ENCODE peak calls at places on chromosome 1, in six cellular contexts. P is HCT116, A is GM23248, K is OCI-LY7, Q is PC-3, U is SK-N-SH. C is an unnamed sample. For H3K9me2, the result is how much of the 10 kb centered on the place peaks cover.

GRCh38 chr1:82565546-82565945 is 764.8 kb downstream of the ADGRL2 start:
- DNase-seq in P (peak), A (peak), K (no peak), Q (peak), U (no peak), C (no peak)

GRCh38 chr1:213095467-213095866 is 44.4 kb downstream of the RPS6KC1 start:
- DNase-seq in P (no peak), A (no peak), K (no peak), Q (no peak), U (no peak), C (no peak)

GRCh38 chr1:211493865-211494653 is 2.1 kb upstream of the RD3 start:
- DNase-seq in P (no peak), A (no peak), K (no peak), Q (no peak), U (no peak), C (no peak)

GRCh38 chr1:21280011-21280471 is 10.2 kb downstream of the ECE1 start:
- DNase-seq in P (no peak), A (peak), K (no peak), Q (no peak), U (no peak), C (no peak)

GRCh38 chr1:1763657-1764621 is 14.3 kb downstream of the NADK start:
- DNase-seq in P (no peak), A (peak), K (no peak), Q (peak), U (no peak), C (no peak)

GRCh38 chr1:47755368-47755990 is 241.7 kb downstream of the TRABD2B start:
- DNase-seq in P (peak), A (peak), K (peak), Q (peak), U (peak), C (peak)

GRCh38 chr1:24898152-24898908 is 31.7 kb downstream of the RUNX3 start:
- DNase-seq in P (peak), A (peak), K (peak), Q (peak), U (peak), C (peak)

GRCh38 chr1:85278853-85279314 is 2.5 kb upstream of the BCL10 start:
- DNase-seq in P (peak), A (peak), K (no peak), Q (peak), U (no peak), C (no peak)

GRCh38 chr1:101905298-101905794 is 91.4 kb downstream of the OLFM3 start:
- DNase-seq in P (no peak), A (no peak), K (no peak), Q (no peak), U (no peak), C (no peak)

GRCh38 chr1:234408757-234409156 is 35.5 kb downstream of the COA6 start:
- DNase-seq in P (no peak), A (no peak), K (no peak), Q (no peak), U (no peak), C (no peak)

DNA sequence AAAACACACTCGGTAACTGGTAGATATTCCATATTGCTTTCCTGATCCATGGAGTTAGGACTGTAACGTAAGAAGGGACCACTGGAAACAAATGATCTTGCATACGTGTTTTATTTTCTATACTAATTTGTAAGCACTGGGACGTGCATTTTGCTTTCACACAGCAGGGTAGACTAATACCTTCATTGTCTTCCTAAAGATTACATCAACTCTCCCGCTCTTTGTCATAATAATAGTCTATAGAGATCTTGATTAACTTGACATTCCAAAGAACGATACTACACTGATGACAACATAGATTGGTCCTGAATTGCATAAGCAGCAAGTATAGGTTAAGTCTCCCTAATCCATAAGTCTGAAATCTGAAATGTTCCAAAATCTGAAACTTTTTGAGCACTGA is 166.5 kb downstream of the FAF1 start:
- DNase-seq in P (no peak), A (no peak), K (no peak), Q (no peak), U (no peak), C (no peak)
- H3K9me2 ChIP-seq in P (under half), A (under half), K (under half), Q (under half), U (under half), C (under half)

DNA sequence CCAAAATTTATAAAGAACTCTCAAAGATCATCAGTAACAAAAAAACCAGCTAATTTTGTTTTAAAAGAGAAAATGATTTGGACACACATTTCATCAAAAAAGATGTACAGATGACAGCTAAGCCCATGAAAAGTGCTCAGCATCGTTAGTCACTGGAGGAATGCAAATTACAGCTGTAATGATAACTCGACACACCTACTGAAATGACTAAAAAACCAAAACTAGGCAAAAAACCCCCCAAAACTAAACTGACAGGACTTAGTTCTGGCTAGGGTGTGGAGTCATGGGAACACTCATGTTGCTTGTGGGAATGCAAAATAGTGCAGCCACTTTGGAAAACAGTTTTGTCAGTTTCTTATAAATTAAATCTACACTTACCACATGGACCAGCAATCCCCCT is 59.5 kb downstream of the CNIH3 start:
- DNase-seq in P (no peak), A (no peak), K (no peak), Q (no peak), U (no peak), C (no peak)
- H2AFZ ChIP-seq in P (no peak), A (no peak), K (no peak), Q (no peak), U (no peak), C (no peak)

GRCh38 chr1:152539901-152540300 is 25.6 kb downstream of the CRCT1 start:
- DNase-seq in P (no peak), A (no peak), K (no peak), Q (no peak), U (no peak), C (no peak)
- H3K9me2 ChIP-seq in P (under half), A (under half), K (under half), Q (under half), U (under half), C (under half)

GRCh38 chr1:220094016-220094911 is at the start of gene IARS2:
- DNase-seq in P (peak), A (peak), K (peak), Q (peak), U (peak), C (peak)
- H2AFZ ChIP-seq in P (peak), A (peak), K (peak), Q (peak), U (peak), C (peak)

GRCh38 chr1:114043046-114043445 is 63.8 kb downstream of the OLFML3 start:
- DNase-seq in P (no peak), A (no peak), K (no peak), Q (no peak), U (no peak), C (no peak)
- H3K9me2 ChIP-seq in P (under half), A (under half), K (under half), Q (under half), U (under half), C (under half)

DNA sequence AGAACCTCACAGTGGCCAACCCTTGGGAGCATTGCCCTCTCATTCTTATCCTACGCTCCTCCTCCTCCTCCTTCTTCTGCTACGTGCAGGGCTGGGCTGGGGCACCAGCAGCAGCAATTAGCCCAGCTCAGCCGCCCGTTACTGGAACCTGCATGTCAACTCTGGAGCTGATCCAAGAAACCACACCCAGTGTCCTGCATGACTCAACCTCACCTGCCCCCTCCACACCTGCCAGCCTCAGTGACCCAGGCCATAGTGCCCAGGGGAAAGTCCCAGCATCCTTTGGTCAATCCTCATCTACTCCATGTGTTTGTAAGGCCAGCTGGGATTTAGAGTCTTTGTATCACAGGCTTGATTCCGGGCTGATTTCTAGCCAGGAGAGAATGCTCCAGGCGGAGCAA is 12.6 kb downstream of the ELF3 start:
- DNase-seq in P (peak), A (no peak), K (no peak), Q (peak), U (no peak), C (no peak)
- H2AFZ ChIP-seq in P (peak), A (no peak), K (no peak), Q (no peak), U (no peak), C (no peak)

DNA sequence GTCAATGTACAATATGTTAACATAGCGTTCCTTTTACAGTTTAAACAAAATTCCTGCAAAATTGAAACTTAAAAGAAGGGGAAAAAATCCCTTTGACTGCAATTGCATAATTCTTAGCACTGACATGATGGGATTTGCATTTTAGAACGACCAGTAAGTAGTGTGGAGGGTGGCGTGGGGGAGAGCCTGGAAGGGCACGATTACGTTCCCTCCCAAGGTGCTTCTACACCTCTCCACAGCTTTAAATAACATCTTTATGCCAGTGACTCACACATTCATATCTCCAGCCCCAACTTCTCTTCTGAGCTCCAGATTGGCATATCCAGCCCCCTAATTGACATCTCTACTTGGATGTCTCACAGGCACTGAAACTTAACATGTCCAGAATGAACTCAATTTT is 64.3 kb downstream of the OLFML3 start:
- DNase-seq in P (no peak), A (no peak), K (no peak), Q (no peak), U (no peak), C (no peak)
- H3K9me2 ChIP-seq in P (under half), A (under half), K (under half), Q (under half), U (under half), C (under half)

GRCh38 chr1:168556647-168557046 is 12.8 kb upstream of the XCL2 start:
- DNase-seq in P (no peak), A (no peak), K (no peak), Q (peak), U (no peak), C (no peak)

GRCh38 chr1:168553680-168554553 is 10.1 kb upstream of the XCL2 start:
- DNase-seq in P (no peak), A (no peak), K (no peak), Q (no peak), U (no peak), C (no peak)

GRCh38 chr1:168552961-168553360 is 9.2 kb upstream of the XCL2 start:
- DNase-seq in P (no peak), A (no peak), K (no peak), Q (no peak), U (no peak), C (no peak)

GRCh38 chr1:168555521-168556046 is 11.8 kb upstream of the XCL2 start:
- DNase-seq in P (no peak), A (no peak), K (no peak), Q (no peak), U (no peak), C (no peak)

DNA sequence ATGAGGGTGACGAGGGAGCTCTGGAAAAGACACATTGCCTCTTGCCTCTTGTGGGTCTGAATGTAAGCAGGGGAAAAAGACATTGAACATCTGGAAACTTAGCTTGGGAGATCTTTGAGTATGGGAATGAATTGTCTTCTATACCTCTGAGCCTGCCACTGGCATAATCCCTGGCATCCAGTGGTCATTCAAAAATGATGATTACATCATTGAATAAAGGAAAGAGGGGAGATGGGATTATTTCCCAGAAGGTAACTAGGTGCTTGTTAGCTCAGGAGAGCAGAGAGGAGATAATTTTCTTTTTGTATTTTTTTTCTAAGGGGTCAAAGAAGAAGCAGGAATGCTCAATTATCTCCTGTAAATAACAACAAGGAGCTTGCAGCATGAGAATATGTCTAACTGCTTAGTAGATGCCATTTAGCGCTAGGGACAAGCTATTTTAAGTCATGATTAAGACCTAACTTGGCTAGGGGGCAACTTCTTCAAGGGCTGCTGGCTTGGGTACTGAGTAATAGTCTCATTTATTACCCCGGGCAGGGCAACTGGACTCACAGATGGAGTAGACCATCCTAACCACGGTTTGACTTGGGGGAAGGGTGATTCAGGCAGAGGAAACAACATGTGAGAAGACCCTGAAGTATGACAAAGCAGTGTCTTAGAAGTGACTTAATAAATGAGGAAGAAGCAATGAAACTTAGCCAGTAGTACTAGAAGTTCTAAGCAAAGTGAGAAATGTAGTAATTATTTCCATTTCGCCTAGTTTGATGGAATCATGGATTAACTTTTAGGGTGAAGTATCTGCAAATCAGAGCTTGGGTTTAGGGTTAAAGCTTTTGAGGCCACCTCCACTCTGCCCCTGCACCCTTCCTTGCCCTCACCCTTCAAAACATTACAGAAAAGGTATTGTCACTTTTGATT is 11.1 kb upstream of the XCL2 start:
- DNase-seq in P (no peak), A (no peak), K (no peak), Q (no peak), U (no peak), C (no peak)
- H2AFZ ChIP-seq in P (no peak), A (no peak), K (no peak), Q (no peak), U (no peak), C (no peak)

C was measured in Karpas-422.